ENCODE peak calls at places on chromosomes 1 and 21, in four cellular contexts. G is H1, T is HepG2, S is GM12878. O is an unnamed sample.

GRCh38 chr1:35079003-35079930 is at the start of gene ZMYM1:
- DNase-seq in G (peak; percentile 93), T (peak; percentile 73), S (peak; percentile 63), O (peak; percentile 96)

GRCh38 chr1:211606914-211607751 is 28.2 kb upstream of the SLC30A1 start:
- DNase-seq in G (no peak), T (no peak), S (peak; percentile 35), O (no peak)

GRCh38 chr1:23417570-23417969 is 7.0 kb downstream of the TCEA3 start:
- DNase-seq in G (no peak), T (peak; percentile 56), S (no peak), O (no peak)

GRCh38 chr1:160094806-160095205 is 3.6 kb downstream of the IGSF8 start:
- DNase-seq in G (no peak), T (no peak), S (no peak), O (no peak)

GRCh38 chr1:23964790-23965740 is 5.4 kb downstream of the PNRC2 start:
- DNase-seq in G (no peak), T (no peak), S (no peak), O (no peak)

GRCh38 chr1:21295059-21295401 is 4.8 kb upstream of the ECE1 start:
- DNase-seq in G (no peak), T (no peak), S (no peak), O (no peak)

GRCh38 chr1:202306535-202307345 is 35.0 kb downstream of the UBE2T start:
- DNase-seq in G (no peak), T (no peak), S (no peak), O (no peak)

GRCh38 chr1:203368624-203369451 is 17.9 kb upstream of the FMOD start:
- DNase-seq in G (no peak), T (no peak), S (no peak), O (no peak)

GRCh38 chr1:53754484-53755312 is 15.7 kb upstream of the GLIS1 start:
- DNase-seq in G (no peak), T (peak; percentile 55), S (no peak), O (peak; percentile 68)

GRCh38 chr1:179493323-179493722 is 82.4 kb downstream of the NPHS2 start:
- DNase-seq in G (no peak), T (no peak), S (no peak), O (no peak)

GRCh38 chr1:159839135-159839849 is 12.6 kb downstream of the SLAMF8 start:
- DNase-seq in G (no peak), T (no peak), S (peak; percentile 36), O (no peak)

GRCh38 chr1:212284332-212284743 is 872 bp upstream of the PPP2R5A start:
- DNase-seq in G (no peak), T (no peak), S (no peak), O (no peak)

GRCh38 chr1:15848143-15848928 is 829 bp downstream of the SPEN start:
- DNase-seq in G (peak; percentile 67), T (no peak), S (no peak), O (no peak)

GRCh38 chr1:35539824-35540261 is 17.4 kb downstream of the KIAA0319L start:
- DNase-seq in G (no peak), T (no peak), S (peak; percentile 60), O (no peak)

GRCh38 chr1:91700771-91701493 is 185.0 kb downstream of the TGFBR3 start:
- DNase-seq in G (no peak), T (no peak), S (no peak), O (no peak)

GRCh38 chr1:92752719-92753118 is 32.2 kb downstream of the EVI5 start:
- DNase-seq in G (no peak), T (no peak), S (no peak), O (no peak)

GRCh38 chr1:20278692-20279130 is 12.0 kb upstream of the VWA5B1 start:
- DNase-seq in G (peak; percentile 49), T (no peak), S (no peak), O (peak; percentile 38)

GRCh38 chr1:212293579-212293978 is 8.4 kb downstream of the PPP2R5A start:
- DNase-seq in G (no peak), T (no peak), S (no peak), O (no peak)

DNA sequence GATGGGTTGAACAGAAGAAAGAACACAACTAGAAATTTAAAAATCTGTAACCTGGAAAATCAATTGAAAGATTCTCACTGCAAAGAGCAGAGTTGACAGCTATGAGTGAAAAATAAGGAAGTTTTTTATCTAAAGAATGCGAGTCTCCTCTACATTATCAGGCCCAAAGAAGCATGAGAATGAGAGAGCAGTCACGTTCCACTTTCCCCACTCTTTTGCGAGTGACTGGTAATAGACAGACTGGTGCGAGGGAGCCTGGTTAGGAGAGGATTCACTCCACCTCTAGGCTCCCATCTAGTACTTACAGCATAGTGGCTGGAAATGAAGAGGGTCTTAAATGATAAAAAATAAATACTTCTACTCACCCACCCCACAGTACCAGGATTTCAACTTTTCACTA is 52.0 kb downstream of the PRDX6 start:
- DNase-seq in G (no peak), T (no peak), S (no peak), O (no peak)
- H3K9ac ChIP-seq in G (no peak overlapping the region), T (no peak overlapping the region), S (no peak overlapping the region), O (no peak overlapping the region)

GRCh38 chr1:118788372-118788955 is 199.7 kb downstream of the TBX15 start:
- DNase-seq in G (no peak), T (no peak), S (no peak), O (no peak)
- TF ChIP-seq SUZ12 in G (no peak), T (no peak), S (no peak), O (no peak)

GRCh38 chr1:171742577-171742922 is 685 bp upstream of the VAMP4 start:
- DNase-seq in G (peak; percentile 53), T (no peak), S (no peak), O (peak; percentile 33)
- H3K9ac ChIP-seq in G (peak overlapping the region; percentile 80), T (peak overlapping the region; percentile 69), S (peak overlapping the region; percentile 70), O (peak overlapping the region; percentile 96)

DNA sequence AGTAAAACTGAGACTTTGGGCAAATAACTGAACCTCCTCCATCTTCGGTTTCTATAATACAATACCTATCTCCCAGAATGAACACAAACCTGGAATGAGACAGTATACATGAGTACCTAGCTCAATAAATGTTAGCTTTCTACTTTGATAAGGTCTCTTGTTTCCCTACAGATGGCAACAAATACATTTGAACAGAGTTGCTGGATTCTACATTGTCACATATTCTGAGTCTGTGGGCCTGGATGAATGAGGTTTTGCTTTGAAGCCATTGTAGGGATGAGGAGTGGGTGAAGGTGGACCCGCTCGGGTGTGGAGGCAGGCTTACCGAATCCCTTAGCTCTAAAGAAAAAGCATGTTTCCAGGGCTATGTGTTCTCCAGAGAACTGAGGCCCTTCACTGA is 13.9 kb upstream of the FYB2 start:
- DNase-seq in G (no peak), T (no peak), S (no peak), O (no peak)
- TF ChIP-seq SUZ12 in G (no peak), T (no peak), S (no peak), O (no peak)

GRCh38 chr1:26285366-26286063 is 5.6 kb downstream of the SH3BGRL3 start:
- DNase-seq in G (peak; percentile 91), T (peak; percentile 73), S (no peak), O (peak; percentile 84)

GRCh38 chr1:26283226-26283853 is 3.5 kb downstream of the SH3BGRL3 start:
- DNase-seq in G (no peak), T (no peak), S (no peak), O (no peak)

GRCh38 chr1:26282694-26283019 is 2.8 kb downstream of the SH3BGRL3 start:
- DNase-seq in G (no peak), T (no peak), S (no peak), O (no peak)

GRCh38 chr1:26284597-26285351 is 4.9 kb downstream of the SH3BGRL3 start:
- DNase-seq in G (peak; percentile 94), T (peak; percentile 44), S (no peak), O (no peak)

DNA sequence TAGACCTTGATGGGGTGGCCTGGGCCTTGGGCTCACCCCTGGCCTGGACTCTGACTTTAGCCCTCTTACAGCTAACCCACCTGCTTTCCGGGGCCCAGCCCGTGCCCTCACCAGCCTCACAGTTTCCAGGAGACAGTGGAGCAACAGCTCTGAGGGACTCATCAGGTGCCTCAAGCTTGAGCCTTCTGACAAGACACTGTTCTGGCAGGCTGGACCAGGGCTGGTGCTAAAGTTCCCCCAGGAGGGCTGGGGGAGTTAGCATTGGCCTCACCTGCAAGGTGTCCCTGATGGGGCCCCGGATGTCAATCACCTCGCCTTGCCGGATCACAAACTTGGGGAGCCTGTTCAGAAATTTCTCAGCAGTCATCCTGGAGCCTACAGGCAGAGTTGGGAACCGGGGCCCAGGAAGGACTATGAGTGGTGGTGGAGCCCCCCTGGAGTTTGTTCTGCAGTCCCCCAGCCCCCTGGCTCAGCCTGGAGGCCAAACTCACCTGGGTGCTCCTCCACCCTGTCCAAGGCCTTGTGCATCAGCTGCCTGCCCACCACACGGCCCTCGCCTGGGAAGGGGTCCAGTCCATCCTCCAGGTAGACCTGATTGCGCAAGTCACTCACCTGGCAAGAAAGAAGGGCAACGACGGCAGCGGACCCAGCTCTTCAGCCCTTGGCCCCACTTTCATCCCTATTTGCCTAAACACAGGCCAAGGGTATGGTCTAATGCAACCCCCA is 4.1 kb downstream of the SH3BGRL3 start:
- DNase-seq in G (no peak), T (no peak), S (no peak), O (no peak)
- H3K9ac ChIP-seq in G (no peak overlapping the region), T (no peak overlapping the region), S (no peak overlapping the region), O (no peak overlapping the region)

GRCh38 chr1:56448937-56449336 is 130.4 kb downstream of the PLPP3 start:
- DNase-seq in G (no peak), T (peak; percentile 86), S (no peak), O (no peak)
- TF ChIP-seq SUZ12 in G (no peak), T (no peak), S (no peak), O (no peak)

GRCh38 chr1:55588300-55588699 is 373.1 kb upstream of the USP24 start:
- DNase-seq in G (no peak), T (no peak), S (no peak), O (no peak)
- H3K9ac ChIP-seq in G (no peak overlapping the region), T (no peak overlapping the region), S (no peak overlapping the region), O (no peak overlapping the region)

GRCh38 chr21:28770867-28771661 is 221.6 kb downstream of the LTN1 start:
- DNase-seq in G (no peak), T (no peak), S (no peak), O (no peak)

GRCh38 chr21:28775071-28775470 is 217.6 kb downstream of the LTN1 start:
- DNase-seq in G (no peak), T (no peak), S (no peak), O (no peak)

GRCh38 chr21:28771790-28772501 is 220.7 kb downstream of the LTN1 start:
- DNase-seq in G (no peak), T (no peak), S (no peak), O (no peak)

GRCh38 chr21:28776251-28776650 is 216.4 kb downstream of the LTN1 start:
- DNase-seq in G (no peak), T (no peak), S (no peak), O (no peak)

DNA sequence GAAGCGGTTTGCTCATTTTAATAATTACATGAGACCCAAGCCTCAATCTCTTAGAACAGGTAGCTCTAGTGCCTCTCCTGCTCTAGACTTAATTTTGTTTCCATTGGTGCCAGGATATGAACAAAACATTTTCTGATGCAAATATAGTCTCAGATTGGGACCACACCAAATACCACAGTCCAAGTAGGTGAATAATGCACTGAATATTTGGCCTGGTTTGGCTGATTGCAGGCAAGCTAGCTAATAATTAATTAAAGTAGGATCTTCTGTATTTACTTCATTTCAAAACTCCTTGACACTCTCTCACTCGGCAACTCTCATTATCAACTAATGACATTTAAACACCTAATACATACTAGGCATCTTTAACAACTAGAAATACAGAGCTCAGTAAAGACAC is 219.6 kb downstream of the LTN1 start:
- DNase-seq in G (no peak), T (no peak), S (no peak), O (no peak)
- TF ChIP-seq SUZ12 in G (no peak), T (no peak), S (no peak), O (no peak)

GRCh38 chr1:223711173-223711572 is 1.2 kb upstream of the CAPN2 start:
- DNase-seq in G (no peak), T (no peak), S (no peak), O (no peak)
- H3K9ac ChIP-seq in G (no peak overlapping the region), T (no peak overlapping the region), S (no peak overlapping the region), O (no peak overlapping the region)

O was measured in NT2/D1.